ENCODE peak calls at places on chromosomes 2 and 18, in five cellular contexts. Z is hepatocyte, U is dorsolateral prefrontal cortex, A is Panc1, J is astrocyte of the spinal cord. O is an unnamed sample.

GRCh38 chr18:53799134-53799533 is 425.3 kb downstream of the MBD2 start:
- DNase-seq in U (no peak), A (no peak), Z (no peak), J (peak), O (no peak)

GRCh38 chr2:52526735-52527134 is 1240.9 kb upstream of the CHAC2 start:
- DNase-seq in Z (no peak), A (no peak), J (no peak), U (no peak), O (no peak)

GRCh38 chr18:69469444-69469919 is 68.8 kb downstream of the DOK6 start:
- DNase-seq in A (peak), U (no peak), Z (no peak), J (no peak), O (peak)

GRCh38 chr2:61705625-61706024 is 148.2 kb downstream of the FAM161A start:
- DNase-seq in Z (no peak), U (no peak), A (no peak), J (no peak), O (no peak)

GRCh38 chr2:19045151-19045550 is 313.3 kb downstream of the OSR1 start:
- DNase-seq in Z (no peak), A (no peak), J (no peak), U (no peak), O (no peak)

GRCh38 chr2:10014418-10015190 is 28.7 kb upstream of the KLF11 start:
- DNase-seq in Z (no peak), A (no peak), U (no peak), J (no peak), O (no peak)

GRCh38 chr2:4763009-4763408 is 929.2 kb upstream of the SOX11 start:
- DNase-seq in J (peak), A (no peak), Z (peak), U (no peak), O (no peak)

GRCh38 chr2:153057743-153058142 is 339.3 kb downstream of the ARL6IP6 start:
- DNase-seq in A (no peak), J (no peak), U (no peak), Z (no peak), O (no peak)

GRCh38 chr18:80033181-80034067 is 810 bp upstream of the RBFA start:
- DNase-seq in U (peak), J (no peak), Z (no peak), A (no peak), O (no peak)

GRCh38 chr2:119433636-119434327 is 2.1 kb downstream of the TMEM37 start:
- DNase-seq in Z (peak), U (no peak), A (no peak), J (no peak), O (no peak)

GRCh38 chr2:6772366-6772710 is 93.4 kb downstream of the CMPK2 start:
- DNase-seq in J (peak), U (no peak), Z (peak), A (no peak), O (no peak)

GRCh38 chr2:2326653-2327052 is 4.4 kb downstream of the MYT1L start:
- DNase-seq in A (no peak), Z (no peak), J (no peak), U (no peak), O (no peak)

GRCh38 chr2:2324565-2325101 is 6.4 kb downstream of the MYT1L start:
- DNase-seq in U (peak), J (no peak), A (no peak), Z (no peak), O (no peak)

GRCh38 chr2:2324119-2324518 is 7.0 kb downstream of the MYT1L start:
- DNase-seq in A (no peak), U (no peak), Z (no peak), J (no peak), O (no peak)

GRCh38 chr2:2326053-2326452 is 5.0 kb downstream of the MYT1L start:
- DNase-seq in A (no peak), J (no peak), U (no peak), Z (no peak), O (no peak)

DNA sequence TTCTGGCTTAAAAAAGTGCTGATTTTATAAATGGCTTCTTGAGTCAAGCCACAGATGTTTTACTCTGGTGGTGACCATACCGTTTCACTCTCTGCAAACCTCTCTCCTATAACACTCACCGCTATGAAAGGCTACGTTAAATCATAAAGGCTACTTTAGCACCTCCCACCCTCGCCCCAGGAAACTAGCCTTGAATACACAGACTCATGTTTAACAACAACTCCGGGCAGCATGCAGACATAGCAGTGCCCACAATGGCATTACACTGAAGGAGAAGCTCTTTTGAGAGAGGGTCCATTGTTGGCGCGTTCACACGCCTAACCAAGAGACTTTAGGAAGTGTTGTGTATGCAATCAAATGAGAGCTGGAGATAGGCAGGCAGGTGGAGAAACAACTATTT is 5.5 kb downstream of the MYT1L start:
- DNase-seq in Z (no peak), U (no peak), J (no peak), A (no peak), O (no peak)
- H3K4me3 ChIP-seq in Z (no peak), U (peak), J (no peak), A (no peak), O (no peak)

GRCh38 chr2:128390256-128390990 is 71.8 kb upstream of the HS6ST1 start:
- DNase-seq in Z (no peak), U (no peak), J (no peak), A (no peak), O (no peak)

GRCh38 chr2:128390991-128391630 is 72.4 kb upstream of the HS6ST1 start:
- DNase-seq in U (no peak), A (no peak), J (no peak), Z (no peak), O (no peak)

GRCh38 chr2:128392207-128392606 is 73.5 kb upstream of the HS6ST1 start:
- DNase-seq in U (no peak), Z (no peak), J (no peak), A (no peak), O (no peak)

GRCh38 chr2:128389521-128389920 is 70.9 kb upstream of the HS6ST1 start:
- DNase-seq in J (no peak), A (no peak), U (no peak), Z (no peak), O (no peak)

DNA sequence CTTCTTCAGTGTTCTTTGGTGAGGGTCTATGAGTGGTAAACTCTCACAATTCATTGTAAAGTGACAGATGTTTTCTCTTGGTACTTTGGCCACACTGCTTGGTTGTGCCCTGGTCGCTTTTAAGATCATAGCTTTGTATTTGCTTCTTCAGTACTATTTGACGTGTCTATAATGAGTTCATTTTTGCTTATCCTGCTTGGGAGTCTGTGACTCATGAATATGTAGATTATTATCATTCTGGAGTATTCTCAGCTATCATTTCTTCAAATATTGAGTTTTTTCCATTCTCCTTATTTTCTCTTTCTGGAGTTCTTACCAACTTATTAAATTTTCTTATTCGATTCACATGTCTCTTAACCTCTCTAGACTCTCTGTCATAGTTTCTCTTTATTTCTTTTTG is 73.0 kb upstream of the HS6ST1 start:
- DNase-seq in Z (no peak), J (no peak), A (no peak), U (no peak), O (no peak)
- H3K4me3 ChIP-seq in Z (no peak), J (no peak), A (no peak), U (no peak), O (no peak)

GRCh38 chr2:161241894-161242293 is 66.3 kb upstream of the PSMD14 start:
- DNase-seq in Z (no peak), U (no peak), A (no peak), J (no peak), O (no peak)

GRCh38 chr2:161245237-161245505 is 63.1 kb upstream of the PSMD14 start:
- DNase-seq in U (no peak), Z (no peak), J (no peak), A (no peak), O (no peak)

GRCh38 chr2:161243312-161243711 is 64.9 kb upstream of the PSMD14 start:
- DNase-seq in Z (no peak), U (no peak), J (no peak), A (no peak), O (no peak)

GRCh38 chr2:161245671-161246070 is 62.6 kb upstream of the PSMD14 start:
- DNase-seq in J (no peak), Z (no peak), U (no peak), A (no peak), O (no peak)

DNA sequence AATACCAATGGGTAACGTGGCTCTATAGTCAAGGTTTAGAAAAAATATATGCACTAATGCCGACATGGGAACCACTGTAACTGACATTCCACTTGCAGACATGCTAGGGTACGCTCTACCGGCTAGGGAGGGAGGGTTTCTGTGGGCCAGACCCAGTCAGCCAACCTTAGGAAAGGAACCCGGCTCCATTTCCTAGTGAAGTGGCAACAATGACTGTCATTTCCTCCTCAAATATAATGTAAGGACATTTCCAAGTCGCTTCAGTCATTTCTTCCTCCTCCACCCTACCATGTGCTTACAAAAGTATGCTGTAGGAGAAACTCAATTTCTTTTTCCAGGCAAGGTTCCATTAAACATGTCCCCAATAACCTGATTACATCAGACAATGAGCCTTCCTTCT is 64.4 kb upstream of the PSMD14 start:
- DNase-seq in U (no peak), Z (no peak), A (no peak), J (no peak), O (no peak)
- H3K4me3 ChIP-seq in U (no peak), Z (peak), A (no peak), J (no peak), O (no peak)

GRCh38 chr2:8667896-8668512 is 13.9 kb upstream of the ID2 start:
- DNase-seq in A (no peak), Z (no peak), U (no peak), J (no peak), O (no peak)

GRCh38 chr2:8670580-8670979 is 11.3 kb upstream of the ID2 start:
- DNase-seq in A (no peak), J (no peak), U (no peak), Z (no peak), O (no peak)

GRCh38 chr2:8671176-8671575 is 10.7 kb upstream of the ID2 start:
- DNase-seq in U (no peak), J (no peak), A (no peak), Z (no peak), O (no peak)

GRCh38 chr2:8671802-8672201 is 10.1 kb upstream of the ID2 start:
- DNase-seq in U (no peak), A (no peak), Z (no peak), J (no peak), O (no peak)

DNA sequence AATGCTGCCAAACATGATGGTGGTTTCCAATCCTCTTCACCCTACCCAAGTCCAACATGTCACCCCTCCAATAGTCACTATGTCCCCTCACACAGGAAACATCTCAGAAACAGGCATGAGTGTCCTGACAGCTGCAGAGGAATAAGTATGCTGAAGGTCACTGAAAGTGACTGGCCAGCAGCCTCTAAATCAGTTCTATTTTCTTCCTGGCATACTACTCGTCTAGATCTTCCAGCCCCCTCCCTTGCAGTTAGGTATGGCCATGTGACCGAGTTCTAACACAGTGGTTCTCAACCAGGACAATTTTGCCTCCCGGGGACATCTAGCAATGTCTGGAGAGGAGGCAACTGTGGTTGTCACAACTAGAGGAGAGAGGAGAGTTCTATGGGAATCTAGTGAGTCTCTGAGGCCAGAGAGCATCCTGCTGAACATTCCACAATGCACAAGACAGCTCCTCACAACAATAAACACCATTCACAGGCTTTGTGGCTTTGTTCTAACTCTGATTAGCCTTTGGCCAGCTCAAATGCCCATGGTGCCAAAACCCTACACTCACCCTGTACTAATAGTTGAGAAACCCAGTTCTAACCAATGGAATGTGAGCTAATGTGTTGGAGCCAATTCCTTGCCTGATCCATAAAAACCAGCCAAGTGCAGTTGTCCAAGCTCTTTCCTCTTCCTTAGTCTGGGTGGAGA is 12.6 kb upstream of the ID2 start:
- DNase-seq in A (no peak), U (no peak), Z (no peak), J (peak), O (no peak)
- H3K4me3 ChIP-seq in A (no peak), U (no peak), Z (no peak), J (no peak), O (no peak)

GRCh38 chr18:13137939-13138821 is 80.4 kb upstream of the LDLRAD4 start:
- DNase-seq in J (no peak), A (no peak), Z (no peak), U (no peak), O (no peak)
- H3K4me3 ChIP-seq in J (no peak), A (peak), Z (no peak), U (no peak), O (no peak)

GRCh38 chr2:46569766-46570165 is 90.4 kb downstream of the TMEM247 start:
- DNase-seq in Z (no peak), A (no peak), J (no peak), U (no peak), O (no peak)
- H3K4me3 ChIP-seq in Z (no peak), A (no peak), J (no peak), U (no peak), O (no peak)

DNA sequence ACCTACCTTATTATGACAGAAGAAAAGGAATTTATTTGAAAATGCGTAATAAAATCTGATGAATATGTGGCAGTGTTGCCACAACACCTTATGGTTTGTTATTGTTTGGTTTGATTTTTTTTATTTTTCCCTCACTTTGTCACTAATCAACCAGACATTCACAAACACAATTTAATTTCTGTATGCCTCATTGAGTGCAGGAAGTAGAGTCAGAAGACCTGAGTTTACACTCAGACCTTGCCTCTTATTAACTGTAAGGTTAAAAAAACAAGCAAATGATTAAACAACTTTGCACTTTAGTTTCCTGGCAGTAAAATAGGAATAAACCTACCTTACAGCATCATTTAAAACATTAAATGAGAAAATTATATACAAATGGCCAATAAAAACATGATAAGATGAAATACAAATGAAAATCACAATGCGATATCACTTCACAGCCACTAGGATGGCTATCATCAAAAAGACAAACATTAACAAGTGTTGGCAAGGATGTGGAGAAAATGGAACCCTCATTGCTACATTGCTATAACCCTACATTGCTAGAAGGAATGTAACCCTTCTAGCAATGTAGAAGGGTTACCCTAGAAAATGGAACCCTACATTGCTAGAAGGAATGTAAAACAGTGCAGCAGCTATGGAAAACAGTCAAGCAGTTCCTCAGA is 3.3 kb downstream of the SESTD1 start:
- DNase-seq in Z (no peak), A (no peak), J (no peak), U (no peak), O (no peak)
- H3K4me3 ChIP-seq in Z (no peak), A (no peak), J (no peak), U (no peak), O (no peak)

GRCh38 chr2:8584174-8585066 is 97.4 kb upstream of the ID2 start:
- DNase-seq in Z (no peak), J (no peak), A (no peak), U (peak), O (no peak)

GRCh38 chr2:8582850-8583399 is 98.9 kb upstream of the ID2 start:
- DNase-seq in U (no peak), J (no peak), A (no peak), Z (no peak), O (no peak)

GRCh38 chr2:8582191-8582849 is 99.5 kb upstream of the ID2 start:
- DNase-seq in U (no peak), A (no peak), J (no peak), Z (no peak), O (no peak)

GRCh38 chr2:8581601-8582041 is 100.2 kb upstream of the ID2 start:
- DNase-seq in A (no peak), U (no peak), Z (no peak), J (no peak), O (no peak)

GRCh38 chr2:8583400-8584173 is 98.3 kb upstream of the ID2 start:
- DNase-seq in Z (peak), J (peak), A (no peak), U (peak), O (no peak)
- H3K4me3 ChIP-seq in Z (no peak), J (no peak), A (peak), U (no peak), O (no peak)